ENCODE peak calls at places on chromosomes 3 and 15, in six cellular contexts. B is H9, H is IMR-90, L is trophoblast cell, C is neuronal stem cell, E is mesendoderm. R is an unnamed sample.

GRCh38 chr3:32591960-32592462 is 21.4 kb upstream of the DYNC1LI1 start:
- DNase-seq in B (no peak), H (no peak), L (no peak), C (no peak), E (no peak), R (no peak)

GRCh38 chr3:139994891-139995290 is 59.9 kb downstream of the CLSTN2 start:
- DNase-seq in B (no peak), H (no peak), L (no peak), C (no peak), E (no peak), R (no peak)

GRCh38 chr3:41088882-41089281 is 110.4 kb upstream of the CTNNB1 start:
- DNase-seq in B (no peak), H (no peak), L (no peak), C (no peak), E (no peak), R (peak)

GRCh38 chr3:101279162-101279561 is 41.2 kb downstream of the IMPG2 start:
- DNase-seq in B (no peak), H (peak), L (no peak), C (no peak), E (no peak), R (no peak)

GRCh38 chr15:57138260-57138895 is 219.9 kb downstream of the TCF12 start:
- DNase-seq in B (peak), H (peak), L (peak), C (peak), E (peak), R (peak)

GRCh38 chr15:98954411-98954810 is 53.2 kb downstream of the PGPEP1L start:
- DNase-seq in B (no peak), H (peak), L (peak), C (no peak), E (no peak), R (peak)

GRCh38 chr3:27859821-27860220 is 137.7 kb upstream of the EOMES start:
- DNase-seq in B (no peak), H (no peak), L (no peak), C (no peak), E (no peak), R (no peak)

GRCh38 chr3:42749753-42750231 is 23.3 kb downstream of the CCDC13 start:
- DNase-seq in B (peak), H (no peak), L (peak), C (no peak), E (peak), R (no peak)

GRCh38 chr3:23811117-23811487 is 5.3 kb downstream of the UBE2E1 start:
- DNase-seq in B (no peak), H (no peak), L (peak), C (no peak), E (peak), R (no peak)

GRCh38 chr3:177982034-177982433 is 554.2 kb upstream of the KCNMB2 start:
- DNase-seq in B (no peak), H (peak), L (no peak), C (no peak), E (no peak), R (no peak)

GRCh38 chr15:62060896-62061280 is 641 bp upstream of the VPS13C start:
- DNase-seq in B (no peak), H (no peak), L (no peak), C (no peak), E (no peak), R (no peak)
- H2BK5ac ChIP-seq in B (no peak), H (no peak), L (no peak), C (no peak), E (no peak), R (no peak)

GRCh38 chr3:9902372-9903237 is at the start of gene IL17RE:
- DNase-seq in B (peak), H (no peak), L (peak), C (no peak), E (no peak), R (no peak)
- H2BK5ac ChIP-seq in B (no peak), H (peak), L (peak), C (no peak), E (no peak), R (no peak)

DNA sequence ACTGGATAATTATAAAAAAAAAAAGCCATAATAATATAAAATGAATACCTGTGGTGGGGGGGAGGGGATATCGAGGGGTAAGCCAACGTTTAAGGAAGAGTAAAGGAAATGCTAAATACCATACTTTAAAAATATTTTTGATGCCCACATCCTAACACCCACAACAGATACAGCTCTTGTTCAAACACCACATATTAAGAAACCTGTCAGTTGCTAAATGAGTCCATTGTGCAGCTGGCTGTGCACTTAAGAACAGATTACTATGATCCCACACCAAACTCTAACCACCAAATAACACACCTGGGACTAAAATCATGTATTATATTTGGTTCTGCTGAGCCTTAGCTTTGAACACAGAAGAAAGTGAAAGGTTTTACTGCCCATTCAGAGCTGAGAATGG is 515.6 kb downstream of the FOXP1 start:
- DNase-seq in B (no peak), H (no peak), L (no peak), C (no peak), E (no peak), R (no peak)
- H2BK5ac ChIP-seq in B (no peak), H (no peak), L (no peak), C (no peak), E (no peak), R (no peak)

GRCh38 chr3:45465192-45465591 is 76.8 kb downstream of the LARS2 start:
- DNase-seq in B (no peak), H (no peak), L (no peak), C (no peak), E (no peak), R (no peak)

GRCh38 chr3:45468326-45468725 is 80.0 kb downstream of the LARS2 start:
- DNase-seq in B (no peak), H (no peak), L (no peak), C (no peak), E (no peak), R (no peak)

GRCh38 chr3:45462522-45463262 is 74.3 kb downstream of the LARS2 start:
- DNase-seq in B (no peak), H (peak), L (no peak), C (no peak), E (no peak), R (no peak)

DNA sequence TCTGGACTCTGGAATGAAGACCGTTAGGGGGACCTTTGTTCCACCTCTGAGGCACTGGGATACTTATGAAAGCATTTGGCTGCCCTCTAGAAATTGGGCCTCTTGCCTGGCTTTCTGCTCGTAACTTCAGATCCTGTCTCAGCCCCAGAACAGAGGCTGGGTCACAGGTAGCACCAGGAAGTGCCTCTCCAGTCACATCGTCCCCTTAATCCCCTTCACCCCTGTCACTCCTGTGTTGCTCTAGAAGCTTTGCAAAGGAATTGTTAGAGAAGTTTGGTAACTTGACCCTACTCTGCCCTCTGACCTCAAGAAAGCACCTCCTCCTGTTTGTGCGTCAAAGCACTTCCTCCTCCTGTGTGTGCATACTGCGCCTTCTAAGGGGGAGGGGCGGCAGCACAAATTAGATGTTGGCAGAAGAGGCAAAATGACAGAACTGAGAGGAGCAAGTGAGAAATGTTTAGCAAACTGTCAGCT is 76.0 kb downstream of the LARS2 start:
- DNase-seq in B (peak), H (peak), L (no peak), C (peak), E (peak), R (peak)
- H2BK5ac ChIP-seq in B (no peak), H (no peak), L (no peak), C (no peak), E (no peak), R (no peak)

DNA sequence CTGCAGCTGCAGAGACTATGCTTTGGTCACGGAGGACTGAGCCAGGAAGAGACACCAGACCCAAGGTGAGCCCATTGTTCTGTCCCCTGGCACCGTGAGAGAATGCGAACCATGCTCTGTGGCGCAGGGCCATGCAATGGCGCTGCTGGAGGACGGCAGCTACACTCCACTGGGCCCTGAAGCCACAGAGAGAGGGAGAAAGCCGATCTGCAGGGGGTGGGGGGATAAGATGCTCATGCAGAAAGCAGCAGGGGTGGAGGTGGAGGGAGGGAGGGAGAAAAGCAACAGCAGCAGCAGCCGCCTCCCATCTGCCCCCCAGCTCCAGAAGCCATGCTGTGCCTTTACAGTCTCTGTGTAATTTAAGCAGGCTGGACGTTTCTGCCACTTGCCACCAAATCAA is 5.3 kb downstream of the BDH1 start:
- DNase-seq in B (no peak), H (no peak), L (no peak), C (no peak), E (no peak), R (no peak)
- H2BK5ac ChIP-seq in B (no peak), H (no peak), L (no peak), C (no peak), E (no peak), R (no peak)

R was measured in mesenchymal stem cell.